ENCODE peak calls at places on chromosomes 5 and 9, in six cellular contexts. One of them, this sample, is unnamed. For H3K36me3, the result is how much of the 10 kb centered on the place peaks cover.

GRCh38 chr5:143775258-143775657 is 36.7 kb upstream of the HMHB1 start:
- DNase-seq in MM.1S: no peak
- DNase-seq in PC-3: peak
- DNase-seq in OCI-LY7: no peak
- DNase-seq in GM23248: peak
- DNase-seq in hepatocyte: no peak
- DNase-seq in this sample: no peak

GRCh38 chr5:142017832-142018427 is 5.1 kb upstream of the GNPDA1 start:
- DNase-seq in MM.1S: peak
- DNase-seq in PC-3: no peak
- DNase-seq in OCI-LY7: peak
- DNase-seq in GM23248: no peak
- DNase-seq in hepatocyte: no peak
- DNase-seq in this sample: no peak

GRCh38 chr5:170117736-170118135 is 12.0 kb downstream of the FOXI1 start:
- DNase-seq in MM.1S: no peak
- DNase-seq in PC-3: no peak
- DNase-seq in OCI-LY7: no peak
- DNase-seq in GM23248: no peak
- DNase-seq in hepatocyte: no peak
- DNase-seq in this sample: no peak

GRCh38 chr5:134053840-134054338 is 49.1 kb upstream of the VDAC1 start:
- DNase-seq in MM.1S: no peak
- DNase-seq in PC-3: peak
- DNase-seq in OCI-LY7: no peak
- DNase-seq in GM23248: peak
- DNase-seq in hepatocyte: no peak
- DNase-seq in this sample: no peak

GRCh38 chr5:56011835-56012234 is 17.1 kb upstream of the IL6ST start:
- DNase-seq in MM.1S: no peak
- DNase-seq in PC-3: peak
- DNase-seq in OCI-LY7: no peak
- DNase-seq in GM23248: peak
- DNase-seq in hepatocyte: no peak
- DNase-seq in this sample: no peak

GRCh38 chr5:170315154-170315553 is 17.6 kb upstream of the LCP2 start:
- DNase-seq in MM.1S: no peak
- DNase-seq in PC-3: no peak
- DNase-seq in OCI-LY7: no peak
- DNase-seq in GM23248: no peak
- DNase-seq in hepatocyte: peak
- DNase-seq in this sample: peak

GRCh38 chr5:106397700-106398099 is 1273.0 kb downstream of the EFNA5 start:
- DNase-seq in MM.1S: no peak
- DNase-seq in PC-3: peak
- DNase-seq in OCI-LY7: no peak
- DNase-seq in GM23248: peak
- DNase-seq in hepatocyte: no peak
- DNase-seq in this sample: no peak

GRCh38 chr9:98256632-98257218 is 1.3 kb upstream of the TBC1D2 start:
- DNase-seq in MM.1S: peak
- DNase-seq in PC-3: no peak
- DNase-seq in OCI-LY7: peak
- DNase-seq in GM23248: peak
- DNase-seq in hepatocyte: no peak
- DNase-seq in this sample: peak

GRCh38 chr5:6948562-6948961 is 235.3 kb downstream of the TENT4A start:
- DNase-seq in MM.1S: no peak
- DNase-seq in PC-3: no peak
- DNase-seq in OCI-LY7: no peak
- DNase-seq in GM23248: no peak
- DNase-seq in hepatocyte: no peak
- DNase-seq in this sample: no peak

GRCh38 chr9:68533678-68534077 is 7.0 kb downstream of the TMEM252 start:
- DNase-seq in MM.1S: no peak
- DNase-seq in PC-3: no peak
- DNase-seq in OCI-LY7: no peak
- DNase-seq in GM23248: no peak
- DNase-seq in hepatocyte: peak
- DNase-seq in this sample: no peak

GRCh38 chr9:88972401-88972800 is 18.9 kb upstream of the S1PR3 start:
- DNase-seq in MM.1S: no peak
- DNase-seq in PC-3: no peak
- DNase-seq in OCI-LY7: no peak
- DNase-seq in GM23248: no peak
- DNase-seq in hepatocyte: no peak
- DNase-seq in this sample: no peak

GRCh38 chr5:115455241-115455640 is 89.3 kb downstream of the FEM1C start:
- DNase-seq in MM.1S: no peak
- DNase-seq in PC-3: peak
- DNase-seq in OCI-LY7: no peak
- DNase-seq in GM23248: peak
- DNase-seq in hepatocyte: peak
- DNase-seq in this sample: no peak

GRCh38 chr9:86732514-86732913 is 214.8 kb downstream of the GAS1 start:
- DNase-seq in MM.1S: no peak
- DNase-seq in PC-3: peak
- DNase-seq in OCI-LY7: no peak
- DNase-seq in GM23248: peak
- DNase-seq in hepatocyte: no peak
- DNase-seq in this sample: no peak

GRCh38 chr5:150142800-150143724 is 12.6 kb downstream of the PDGFRB start:
- DNase-seq in MM.1S: no peak
- DNase-seq in PC-3: peak
- DNase-seq in OCI-LY7: no peak
- DNase-seq in GM23248: peak
- DNase-seq in hepatocyte: peak
- DNase-seq in this sample: no peak

GRCh38 chr9:37618817-37619216 is 26.4 kb upstream of the TOMM5 start:
- DNase-seq in MM.1S: no peak
- DNase-seq in PC-3: peak
- DNase-seq in OCI-LY7: no peak
- DNase-seq in GM23248: peak
- DNase-seq in hepatocyte: peak
- DNase-seq in this sample: no peak

GRCh38 chr5:175025046-175025445 is 300.7 kb downstream of the MSX2 start:
- DNase-seq in MM.1S: no peak
- DNase-seq in PC-3: peak
- DNase-seq in OCI-LY7: no peak
- DNase-seq in GM23248: no peak
- DNase-seq in hepatocyte: no peak
- DNase-seq in this sample: no peak

GRCh38 chr5:122392844-122393243 is 80.8 kb downstream of the SNCAIP start:
- DNase-seq in MM.1S: no peak
- DNase-seq in PC-3: peak
- DNase-seq in OCI-LY7: no peak
- DNase-seq in GM23248: peak
- DNase-seq in hepatocyte: no peak
- DNase-seq in this sample: no peak

GRCh38 chr5:109003928-109004327 is 256.2 kb downstream of the FER start:
- DNase-seq in MM.1S: no peak
- DNase-seq in PC-3: no peak
- DNase-seq in OCI-LY7: no peak
- DNase-seq in GM23248: no peak
- DNase-seq in hepatocyte: no peak
- DNase-seq in this sample: no peak

GRCh38 chr5:13354611-13355010 is 589.9 kb downstream of the DNAH5 start:
- DNase-seq in MM.1S: no peak
- DNase-seq in PC-3: peak
- DNase-seq in OCI-LY7: no peak
- DNase-seq in GM23248: no peak
- DNase-seq in hepatocyte: no peak
- DNase-seq in this sample: no peak

GRCh38 chr5:132428811-132429440 is 59.4 kb downstream of the SLC22A5 start:
- DNase-seq in MM.1S: no peak
- DNase-seq in PC-3: peak
- DNase-seq in OCI-LY7: no peak
- DNase-seq in GM23248: peak
- DNase-seq in hepatocyte: peak
- DNase-seq in this sample: no peak

GRCh38 chr5:128644863-128645262 is 106.8 kb upstream of the FBN2 start:
- DNase-seq in MM.1S: peak
- DNase-seq in PC-3: peak
- DNase-seq in OCI-LY7: no peak
- DNase-seq in GM23248: peak
- DNase-seq in hepatocyte: no peak
- DNase-seq in this sample: no peak

GRCh38 chr9:130129425-130130061 is 42.7 kb upstream of the NCS1 start:
- DNase-seq in MM.1S: no peak
- DNase-seq in PC-3: no peak
- DNase-seq in OCI-LY7: no peak
- DNase-seq in GM23248: no peak
- DNase-seq in hepatocyte: no peak
- DNase-seq in this sample: no peak

GRCh38 chr9:35923927-35924763 is 14.9 kb downstream of the SPAAR start:
- DNase-seq in MM.1S: peak
- DNase-seq in PC-3: peak
- DNase-seq in OCI-LY7: no peak
- DNase-seq in GM23248: peak
- DNase-seq in hepatocyte: peak
- DNase-seq in this sample: no peak

DNA sequence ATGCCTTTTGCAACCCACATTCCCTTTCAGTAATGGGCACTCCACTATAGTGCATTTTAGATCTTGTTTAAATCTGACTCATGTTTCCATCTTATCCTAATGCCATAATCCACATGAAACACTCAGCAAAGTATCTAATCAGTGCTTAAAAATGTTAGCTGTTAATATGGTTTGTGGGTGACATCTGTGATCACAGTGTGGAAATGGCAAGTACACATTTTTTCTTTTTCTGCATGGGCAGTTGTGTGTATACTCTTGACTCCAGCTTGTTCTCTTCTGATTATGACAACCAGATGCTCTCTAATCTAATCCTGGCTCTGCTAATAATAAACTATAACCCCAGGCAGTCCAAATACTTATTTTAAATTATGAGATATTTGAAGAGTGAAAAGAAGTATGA is 103.3 kb downstream of the EDIL3 start:
- DNase-seq in MM.1S: no peak
- DNase-seq in PC-3: no peak
- DNase-seq in OCI-LY7: no peak
- DNase-seq in GM23248: no peak
- DNase-seq in hepatocyte: no peak
- DNase-seq in this sample: no peak
- TF ChIP-seq EZH2phosphoT487 in MM.1S: no peak
- TF ChIP-seq EZH2phosphoT487 in PC-3: no peak
- TF ChIP-seq EZH2phosphoT487 in OCI-LY7: no peak
- TF ChIP-seq EZH2phosphoT487 in GM23248: no peak
- TF ChIP-seq EZH2phosphoT487 in hepatocyte: no peak
- TF ChIP-seq EZH2phosphoT487 in this sample: no peak

DNA sequence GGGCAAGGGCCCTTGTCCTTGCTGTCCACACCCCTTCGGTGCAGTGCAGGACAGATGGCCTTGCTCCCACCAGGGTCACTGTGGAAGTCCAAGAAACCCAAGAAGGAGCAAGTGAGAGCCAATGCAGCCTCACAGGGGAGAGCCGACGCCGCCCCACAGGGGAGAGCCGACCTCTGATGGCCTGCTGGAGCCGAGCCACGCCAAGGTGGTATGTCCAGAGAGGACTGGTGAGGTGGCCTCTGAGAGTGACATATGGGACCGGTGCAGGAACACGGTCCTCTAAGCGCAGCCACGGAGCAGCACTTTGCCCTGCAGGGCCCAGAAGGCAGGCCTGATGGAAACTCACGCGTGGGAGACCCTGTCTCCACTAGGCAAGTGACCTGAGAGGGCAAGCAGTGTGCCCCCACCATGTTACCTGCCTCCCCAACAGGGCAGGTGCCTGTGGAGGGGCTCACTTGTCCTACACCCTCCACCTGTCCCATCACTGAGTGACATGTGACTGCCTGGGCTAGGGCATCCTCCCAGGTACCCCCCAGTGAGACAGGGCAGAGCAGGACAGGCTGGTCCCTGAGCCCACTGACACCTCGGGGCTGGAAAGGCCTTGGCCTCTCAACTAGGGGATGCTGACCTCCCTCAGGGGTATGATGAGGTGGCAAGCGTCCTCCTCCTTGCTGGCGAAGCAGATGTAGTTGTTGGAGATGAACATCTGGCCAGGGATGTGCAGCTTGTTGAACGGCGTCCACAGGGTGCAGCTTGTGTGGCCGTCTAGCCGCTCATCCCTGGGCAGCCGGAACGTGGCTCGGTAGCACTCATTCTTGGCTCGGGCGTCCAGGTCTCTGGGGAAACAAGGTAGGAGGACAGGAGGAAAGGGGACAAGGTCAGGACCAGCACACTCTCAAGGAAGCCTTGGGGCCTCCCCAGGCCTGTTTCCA is 16.7 kb downstream of the TBC1D9B start:
- DNase-seq in MM.1S: no peak
- DNase-seq in PC-3: no peak
- DNase-seq in OCI-LY7: no peak
- DNase-seq in GM23248: no peak
- DNase-seq in hepatocyte: no peak
- DNase-seq in this sample: no peak
- H3K36me3 ChIP-seq in MM.1S: under half
- H3K36me3 ChIP-seq in PC-3: under half
- H3K36me3 ChIP-seq in OCI-LY7: half or more
- H3K36me3 ChIP-seq in GM23248: under half
- H3K36me3 ChIP-seq in hepatocyte: under half
- H3K36me3 ChIP-seq in this sample: under half

DNA sequence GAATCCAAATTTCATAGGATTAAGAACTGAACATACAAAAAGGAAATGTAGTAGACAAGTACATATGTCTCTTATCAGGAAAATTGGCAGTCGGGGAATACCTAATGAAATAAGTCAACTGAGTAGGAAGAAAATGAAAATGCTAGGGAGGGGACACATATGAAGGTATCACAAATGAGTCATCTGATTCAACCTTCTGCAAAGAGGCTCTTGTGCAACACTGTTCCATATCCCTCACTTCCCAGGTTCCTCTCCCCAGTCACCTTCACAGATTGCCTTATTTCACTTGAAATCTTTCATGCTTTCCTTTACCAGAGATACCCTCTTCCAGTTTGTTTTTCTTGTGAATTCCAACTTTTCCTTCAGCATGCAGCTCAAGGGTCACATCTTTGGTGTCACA is 139.0 kb downstream of the RFX3 start:
- DNase-seq in MM.1S: no peak
- DNase-seq in PC-3: no peak
- DNase-seq in OCI-LY7: no peak
- DNase-seq in GM23248: no peak
- DNase-seq in hepatocyte: no peak
- DNase-seq in this sample: no peak
- TF ChIP-seq EZH2phosphoT487 in MM.1S: no peak
- TF ChIP-seq EZH2phosphoT487 in PC-3: no peak
- TF ChIP-seq EZH2phosphoT487 in OCI-LY7: no peak
- TF ChIP-seq EZH2phosphoT487 in GM23248: no peak
- TF ChIP-seq EZH2phosphoT487 in hepatocyte: no peak
- TF ChIP-seq EZH2phosphoT487 in this sample: no peak

GRCh38 chr9:136913701-136914438 is 27.6 kb downstream of the TRAF2 start:
- DNase-seq in MM.1S: no peak
- DNase-seq in PC-3: no peak
- DNase-seq in OCI-LY7: no peak
- DNase-seq in GM23248: no peak
- DNase-seq in hepatocyte: no peak
- DNase-seq in this sample: no peak
- H3K36me3 ChIP-seq in MM.1S: under half
- H3K36me3 ChIP-seq in PC-3: under half
- H3K36me3 ChIP-seq in OCI-LY7: half or more
- H3K36me3 ChIP-seq in GM23248: under half
- H3K36me3 ChIP-seq in hepatocyte: under half
- H3K36me3 ChIP-seq in this sample: under half

This sample was measured in neural progenitor cell.